ENCODE peak calls at places on chromosomes 6 and 20, in ten cellular contexts. M is HepG2; G is NT2/D1; T is neuronal stem cell; O is OCI-LY7; N is adipocyte; V is mesenchymal stem cell; S is left lung; X is CD8-positive, alpha-beta memory T cell; U is keratinocyte. E is an unnamed sample.

GRCh38 chr6:19289408-19289967 is 547.7 kb upstream of the ID4 start:
- DNase-seq in U (no peak), S (no peak), X (no peak), T (no peak), O (no peak), V (no peak), M (no peak), N (no peak), G (no peak), E (no peak)

GRCh38 chr6:98846021-98846380 is 11.6 kb downstream of the POU3F2 start:
- DNase-seq in M (no peak), X (no peak), U (no peak), O (no peak), V (no peak), G (no peak), T (no peak), S (no peak), N (no peak), E (no peak)

GRCh38 chr6:71040841-71041240 is 84.0 kb upstream of the B3GAT2 start:
- DNase-seq in X (no peak), N (no peak), M (no peak), T (no peak), U (no peak), V (no peak), G (no peak), O (no peak), S (no peak), E (no peak)

GRCh38 chr6:162123797-162124196 is 603.8 kb downstream of the PRKN start:
- DNase-seq in X (no peak), U (no peak), G (peak; percentile 8), V (no peak), N (no peak), T (no peak), O (peak; percentile 6), S (no peak), M (no peak), E (no peak)

GRCh38 chr6:121616411-121616810 is 181.0 kb downstream of the GJA1 start:
- DNase-seq in S (no peak), G (no peak), N (no peak), U (no peak), V (no peak), O (no peak), X (no peak), M (no peak), T (no peak), E (no peak)

GRCh38 chr6:33299237-33299944 is 649 bp upstream of the RGL2 start:
- DNase-seq in O (peak; percentile 96), V (peak; percentile 97), S (peak; percentile 95), T (peak; percentile 85), X (peak; percentile 89), G (no peak), U (no peak), M (peak; percentile 88), N (peak; percentile 98), E (peak; percentile 88)

GRCh38 chr20:39004508-39004907 is 42.4 kb downstream of the DHX35 start:
- DNase-seq in M (no peak), S (no peak), X (no peak), V (no peak), T (no peak), O (no peak), U (no peak), G (no peak), N (no peak), E (no peak)

GRCh38 chr6:119461187-119461586 is 111.6 kb upstream of the MAN1A1 start:
- DNase-seq in V (no peak), M (no peak), T (no peak), N (no peak), O (no peak), X (no peak), U (no peak), S (no peak), G (no peak), E (no peak)

GRCh38 chr6:390914-391558 is 516 bp upstream of the IRF4 start:
- DNase-seq in X (no peak), N (peak; percentile 25), O (peak; percentile 82), V (no peak), S (no peak), U (no peak), G (peak; percentile 16), M (no peak), T (peak; percentile 31), E (no peak)

GRCh38 chr6:44169886-44170570 is 11.4 kb downstream of the CAPN11 start:
- DNase-seq in U (no peak), N (no peak), O (no peak), T (no peak), S (no peak), G (no peak), V (no peak), M (no peak), X (no peak), E (no peak)

GRCh38 chr6:38271081-38271480 is 368.6 kb downstream of the BTBD9 start:
- DNase-seq in T (no peak), X (no peak), O (no peak), S (no peak), G (no peak), N (peak; percentile 34), U (no peak), M (no peak), V (peak; percentile 22), E (no peak)

GRCh38 chr6:42042108-42042507 is 8.2 kb upstream of the TAF8 start:
- DNase-seq in N (no peak), G (no peak), X (no peak), T (no peak), S (no peak), M (no peak), O (no peak), V (no peak), U (no peak), E (no peak)

GRCh38 chr20:51380401-51381385 is 161.8 kb downstream of the NFATC2 start:
- DNase-seq in U (no peak), G (no peak), O (peak; percentile 99), N (no peak), X (no peak), V (no peak), M (no peak), T (no peak), S (no peak), E (no peak)

GRCh38 chr20:33852971-33853813 is 42.0 kb downstream of the CHMP4B start:
- DNase-seq in N (no peak), S (peak; percentile 41), M (no peak), X (no peak), G (no peak), V (no peak), O (no peak), U (no peak), T (no peak), E (no peak)

GRCh38 chr6:163780993-163781392 is 366.5 kb downstream of the QKI start:
- DNase-seq in V (no peak), G (no peak), M (no peak), X (no peak), U (no peak), T (peak; percentile 15), S (no peak), N (no peak), O (no peak), E (no peak)

GRCh38 chr6:33207569-33208088 is 671 bp upstream of the RING1 start:
- DNase-seq in O (peak; percentile 32), N (peak; percentile 87), U (no peak), X (peak; percentile 36), M (no peak), T (no peak), G (no peak), S (no peak), V (peak; percentile 81), E (peak; percentile 48)

GRCh38 chr6:142172758-142173157 is 25.7 kb downstream of the VTA1 start:
- DNase-seq in V (no peak), N (no peak), S (no peak), M (no peak), U (no peak), G (no peak), O (no peak), X (no peak), T (no peak), E (no peak)

GRCh38 chr6:142174681-142175080 is 27.6 kb downstream of the VTA1 start:
- DNase-seq in X (no peak), N (no peak), O (no peak), V (no peak), T (no peak), M (no peak), U (no peak), S (no peak), G (no peak), E (no peak)

GRCh38 chr6:142171351-142171750 is 24.3 kb downstream of the VTA1 start:
- DNase-seq in U (no peak), N (no peak), T (no peak), V (no peak), M (no peak), G (no peak), X (no peak), O (no peak), S (no peak), E (no peak)

GRCh38 chr6:142173980-142174379 is 26.9 kb downstream of the VTA1 start:
- DNase-seq in V (no peak), M (no peak), N (no peak), T (no peak), U (no peak), O (no peak), X (no peak), S (no peak), G (no peak), E (no peak)
- H3K36me3 ChIP-seq in V (peaks cover 11% of the 10 kb centered on the region), M (peaks cover 58% of the 10 kb centered on the region), N (peaks cover 66% of the 10 kb centered on the region), T (peaks cover 89% of the 10 kb centered on the region), U (peaks cover 21% of the 10 kb centered on the region), O (peaks cover 88% of the 10 kb centered on the region), X (peaks cover 40% of the 10 kb centered on the region), S (no peaks in the 10 kb centered on the region), G (peaks cover 55% of the 10 kb centered on the region), E (peaks cover 5% of the 10 kb centered on the region)

DNA sequence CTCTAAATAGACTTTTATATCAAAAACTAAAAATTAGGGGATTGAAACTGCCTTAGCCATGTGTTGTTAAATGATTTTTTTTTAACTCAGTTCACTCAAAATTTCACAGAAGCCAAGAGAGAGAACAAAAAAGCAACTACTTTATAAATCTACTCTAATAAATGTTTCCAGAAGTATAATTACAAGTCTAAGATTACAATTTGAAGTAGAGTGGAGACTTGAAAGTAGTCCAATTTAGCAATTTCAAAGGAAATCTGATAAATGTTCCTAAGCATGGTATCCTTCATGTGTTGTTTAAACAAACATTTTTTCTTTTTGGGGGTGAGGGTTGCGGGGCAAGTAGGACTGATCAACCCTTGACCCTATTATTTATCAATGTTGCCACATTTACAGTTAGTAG is 72.6 kb downstream of the PHIP start:
- DNase-seq in O (no peak), G (no peak), S (no peak), U (no peak), N (peak; percentile 28), X (no peak), V (no peak), T (no peak), M (no peak), E (no peak)
- H3K36me3 ChIP-seq in O (peaks cover 95% of the 10 kb centered on the region), G (peaks cover 23% of the 10 kb centered on the region), S (no peaks in the 10 kb centered on the region), U (no peaks in the 10 kb centered on the region), N (peaks cover 50% of the 10 kb centered on the region), X (peaks cover 12% of the 10 kb centered on the region), V (no peaks in the 10 kb centered on the region), T (peaks cover 99% of the 10 kb centered on the region), M (peaks cover 41% of the 10 kb centered on the region), E (peaks cover 3% of the 10 kb centered on the region)

GRCh38 chr20:62886709-62887058 is 25.1 kb upstream of the TCFL5 start:
- DNase-seq in N (no peak), T (no peak), M (no peak), S (no peak), X (no peak), G (no peak), O (no peak), V (no peak), U (no peak), E (no peak)
- H3K36me3 ChIP-seq in N (peaks cover 66% of the 10 kb centered on the region), T (peaks cover 70% of the 10 kb centered on the region), M (peaks cover 47% of the 10 kb centered on the region), S (no peaks in the 10 kb centered on the region), X (peaks cover 56% of the 10 kb centered on the region), G (peaks cover 77% of the 10 kb centered on the region), O (peaks cover 75% of the 10 kb centered on the region), V (peaks cover 64% of the 10 kb centered on the region), U (peaks cover 30% of the 10 kb centered on the region), E (peaks cover 47% of the 10 kb centered on the region)

GRCh38 chr6:161082215-161082614 is 90.6 kb downstream of the MAP3K4 start:
- DNase-seq in X (no peak), U (no peak), O (no peak), G (no peak), N (no peak), M (no peak), S (no peak), T (no peak), V (no peak), E (no peak)
- H3K36me3 ChIP-seq in X (peaks cover 44% of the 10 kb centered on the region), U (peaks cover 28% of the 10 kb centered on the region), O (peaks cover 56% of the 10 kb centered on the region), G (peaks cover 62% of the 10 kb centered on the region), N (peaks cover 60% of the 10 kb centered on the region), M (peaks cover 80% of the 10 kb centered on the region), S (no peaks in the 10 kb centered on the region), T (peaks cover 95% of the 10 kb centered on the region), V (peaks cover 23% of the 10 kb centered on the region), E (peaks cover 6% of the 10 kb centered on the region)

E was measured in brain microvascular endothelial cell.